ENCODE peak calls at places on chromosomes 13 and 19, in seven cellular contexts. Y, S, V, B, H, I and C are unnamed samples.

GRCh38 chr13:25708268-25708667 is 336.5 kb downstream of the ATP8A2 start:
- DNase-seq in V (no peak), H (no peak), S (no peak), I (no peak), Y (no peak), B (no peak), C (no peak)

GRCh38 chr19:41927810-41928192 is 448 bp downstream of the ERFL start:
- DNase-seq in Y (peak), B (no peak), V (no peak), H (peak), I (no peak), S (no peak), C (no peak)

GRCh38 chr19:4914736-4915501 is 5.6 kb downstream of the UHRF1 start:
- DNase-seq in H (peak), I (no peak), B (no peak), S (no peak), V (peak), Y (no peak), C (no peak)

GRCh38 chr19:10874019-10874418 is 2.7 kb downstream of the CARM1 start:
- DNase-seq in S (no peak), I (no peak), V (no peak), Y (no peak), H (no peak), B (no peak), C (no peak)

GRCh38 chr19:3068071-3068470 is 5.8 kb upstream of the TLE5 start:
- DNase-seq in H (no peak), V (no peak), Y (no peak), I (no peak), S (no peak), B (no peak), C (no peak)

GRCh38 chr19:46402725-46403124 is 10.6 kb downstream of the CCDC8 start:
- DNase-seq in S (no peak), Y (no peak), V (no peak), B (no peak), I (no peak), H (no peak), C (no peak)

GRCh38 chr13:39250440-39250839 is 212.2 kb downstream of the NHLRC3 start:
- DNase-seq in H (no peak), I (no peak), S (no peak), Y (no peak), B (no peak), V (no peak), C (no peak)

GRCh38 chr19:58364127-58364526 is 1.6 kb upstream of the ZNF497 start:
- DNase-seq in V (no peak), I (no peak), H (no peak), Y (no peak), S (peak), B (no peak), C (peak)

GRCh38 chr19:7373862-7374261 is 25.1 kb downstream of the ARHGEF18 start:
- DNase-seq in B (no peak), I (no peak), S (no peak), V (no peak), Y (no peak), H (no peak), C (no peak)